ENCODE peak calls at places on chromosomes 16 and 17, in seven cellular contexts. T is tibial nerve, U is uterus, E is WERI-Rb-1, G is A673, L is small intestine, K is lower lobe of right lung. M is an unnamed sample.
A peak's percentile ranks its signal among the peaks of the same experiment; 100 is the strongest.

GRCh38 chr17:30821751-30822723 is 2.5 kb downstream of the CRLF3 start:
- DNase-seq in T (no peak), U (no peak), E (no peak), G (no peak), L (no peak), K (no peak), M (no peak)

GRCh38 chr16:83599789-83600462 is 207.9 kb upstream of the HSBP1 start:
- DNase-seq in T (no peak), U (no peak), E (no peak), G (no peak), L (peak; percentile 80), K (no peak), M (no peak)

GRCh38 chr17:39629894-39630293 is 3.1 kb downstream of the PPP1R1B start:
- DNase-seq in T (no peak), U (no peak), E (no peak), G (no peak), L (no peak), K (peak; percentile 63), M (no peak)

GRCh38 chr17:9670596-9670995 is 25.3 kb downstream of the USP43 start:
- DNase-seq in T (no peak), U (no peak), E (no peak), G (no peak), L (no peak), K (no peak), M (no peak)

GRCh38 chr17:37752482-37752881 is 7.6 kb upstream of the HNF1B start:
- DNase-seq in T (no peak), U (no peak), E (no peak), G (no peak), L (no peak), K (no peak), M (no peak)

GRCh38 chr17:66302761-66303626 is 581 bp downstream of the PRKCA start:
- DNase-seq in T (peak; percentile 39), U (peak; percentile 51), E (peak; percentile 65), G (peak; percentile 68), L (peak; percentile 75), K (peak; percentile 67), M (peak; percentile 58)

GRCh38 chr16:2243031-2243528 is 6.8 kb downstream of the DNASE1L2 start:
- DNase-seq in T (no peak), U (no peak), E (no peak), G (no peak), L (no peak), K (no peak), M (no peak)

GRCh38 chr17:49692751-49693150 is 14.9 kb upstream of the SPOP start:
- DNase-seq in T (no peak), U (no peak), E (no peak), G (no peak), L (no peak), K (no peak), M (no peak)

GRCh38 chr16:4911831-4912422 is 25.0 kb downstream of the PPL start:
- DNase-seq in T (no peak), U (no peak), E (no peak), G (no peak), L (peak; percentile 65), K (no peak), M (no peak)

GRCh38 chr17:28953444-28954118 is 2.3 kb upstream of the PHF12 start:
- DNase-seq in T (peak; percentile 60), U (peak; percentile 59), E (peak; percentile 72), G (peak; percentile 65), L (peak; percentile 38), K (no peak), M (no peak)

GRCh38 chr16:2230376-2230775 is 5.9 kb upstream of the DNASE1L2 start:
- DNase-seq in T (no peak), U (no peak), E (no peak), G (no peak), L (no peak), K (peak; percentile 39), M (peak; percentile 66)

GRCh38 chr16:47958726-47959125 is 197.1 kb downstream of the ABCC12 start:
- DNase-seq in T (no peak), U (no peak), E (no peak), G (no peak), L (no peak), K (no peak), M (no peak)

GRCh38 chr17:82544431-82545070 is 25.0 kb downstream of the FOXK2 start:
- DNase-seq in T (no peak), U (peak; percentile 62), E (no peak), G (peak; percentile 40), L (no peak), K (no peak), M (no peak)

GRCh38 chr17:77145635-77146632 is 5.2 kb downstream of the SEC14L1 start:
- DNase-seq in T (peak; percentile 68), U (no peak), E (no peak), G (no peak), L (peak; percentile 46), K (peak; percentile 80), M (no peak)

GRCh38 chr16:47949276-47949675 is 206.5 kb downstream of the ABCC12 start:
- DNase-seq in T (no peak), U (no peak), E (no peak), G (no peak), L (no peak), K (no peak), M (no peak)

GRCh38 chr17:6392609-6393367 is 42.1 kb downstream of the AIPL1 start:
- DNase-seq in T (no peak), U (no peak), E (no peak), G (peak; percentile 46), L (peak; percentile 10), K (no peak), M (no peak)

GRCh38 chr17:16521070-16521727 is 29.2 kb upstream of the LRRC75A start:
- DNase-seq in T (peak; percentile 65), U (peak; percentile 84), E (peak; percentile 71), G (peak; percentile 88), L (peak; percentile 95), K (peak; percentile 63), M (peak; percentile 80)

GRCh38 chr16:72458035-72458434 is 286.1 kb upstream of the PMFBP1 start:
- DNase-seq in T (no peak), U (no peak), E (no peak), G (no peak), L (no peak), K (no peak), M (no peak)

GRCh38 chr17:39867891-39868553 is at the start of gene ZPBP2:
- DNase-seq in T (no peak), U (no peak), E (no peak), G (no peak), L (peak; percentile 46), K (no peak), M (peak; percentile 88)

GRCh38 chr17:68290955-68291835 is at the start of the genes ARSG and SLC16A6:
- DNase-seq in T (no peak), U (no peak), E (peak; percentile 96), G (peak; percentile 76), L (peak; percentile 31), K (peak; percentile 88), M (peak; percentile 66)

GRCh38 chr17:31506517-31506916 is 115.0 kb downstream of the RAB11FIP4 start:
- DNase-seq in T (no peak), U (no peak), E (no peak), G (no peak), L (no peak), K (no peak), M (no peak)

GRCh38 chr16:79370736-79371135 is 229.8 kb downstream of the MAF start:
- DNase-seq in T (no peak), U (no peak), E (no peak), G (no peak), L (no peak), K (no peak), M (no peak)

DNA sequence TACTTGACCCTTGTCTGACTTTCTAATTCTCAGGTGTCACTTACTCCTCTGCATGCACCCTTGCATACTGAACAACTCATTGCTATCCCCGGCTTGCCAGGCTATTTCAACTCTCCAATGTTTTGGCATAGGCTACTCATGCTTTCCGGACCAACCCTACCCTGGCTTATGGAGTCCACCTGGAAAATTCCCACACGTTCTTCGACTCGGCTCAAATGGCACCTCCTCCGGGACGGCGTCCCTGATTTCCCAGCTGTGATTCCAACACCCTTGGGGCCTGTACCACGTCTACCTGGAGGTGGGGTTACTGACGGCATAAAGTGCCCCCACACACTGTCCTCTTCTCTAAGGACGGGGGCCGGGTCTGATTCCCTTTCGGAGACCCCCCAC is 518 bp downstream of the SMYD4 start:
- DNase-seq in T (no peak), U (peak; percentile 33), E (peak; percentile 34), G (no peak), L (peak; percentile 53), K (no peak), M (peak; percentile 25)
- H3K27ac ChIP-seq in T (peak overlapping the region; percentile 95), U (peak overlapping the region; percentile 84), E (peak overlapping the region; percentile 86), G (peak overlapping the region; percentile 78), L (peak overlapping the region; percentile 82), K (peak overlapping the region; percentile 85), M (peak overlapping the region; percentile 88)

DNA sequence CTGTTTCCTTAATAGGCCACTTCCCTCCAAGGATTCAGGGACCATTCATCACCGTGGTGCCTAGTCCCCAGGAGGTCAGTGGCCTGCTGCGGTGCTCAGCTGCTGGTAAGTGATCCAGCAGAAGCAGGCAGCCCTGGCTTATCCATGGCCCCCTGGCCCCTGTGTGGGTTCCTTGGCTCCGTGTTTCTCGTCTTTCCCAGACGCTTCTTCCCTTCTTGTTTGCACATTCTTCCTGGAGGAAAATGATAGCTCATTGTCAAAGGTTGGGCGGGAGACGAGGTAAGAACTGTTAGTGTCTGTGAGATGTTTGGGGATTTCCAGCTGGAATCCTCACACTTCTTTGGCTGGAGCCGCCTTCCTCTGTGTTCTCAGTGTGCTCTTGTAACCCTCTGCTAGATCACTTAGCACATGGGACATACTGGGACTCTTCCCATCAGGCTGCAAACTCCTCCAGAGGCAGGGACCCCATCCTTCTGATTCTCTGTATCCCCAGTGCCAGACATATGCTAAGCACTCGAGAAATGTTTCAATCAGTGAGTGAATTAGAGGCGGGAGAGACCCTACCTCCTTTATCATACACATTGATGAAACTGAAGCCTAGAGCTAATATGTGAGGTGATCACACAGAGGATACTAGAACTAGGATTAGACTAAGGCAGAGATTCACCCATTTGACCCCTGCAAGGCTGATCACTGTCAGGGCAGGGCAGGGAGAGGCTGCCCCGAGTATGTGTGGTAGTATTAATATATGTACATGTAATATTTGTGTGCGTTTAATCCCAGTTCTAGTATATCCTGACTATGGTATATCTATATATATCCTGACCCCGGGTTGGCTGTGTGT is 75.7 kb upstream of the TBX2 start:
- DNase-seq in T (no peak), U (no peak), E (no peak), G (no peak), L (no peak), K (no peak), M (no peak)
- H3K27ac ChIP-seq in T (peak overlapping the region; percentile 89), U (peak overlapping the region; percentile 80), E (no peak overlapping the region), G (no peak overlapping the region), L (no peak overlapping the region), K (peak overlapping the region; percentile 51), M (peak overlapping the region; percentile 62)

DNA sequence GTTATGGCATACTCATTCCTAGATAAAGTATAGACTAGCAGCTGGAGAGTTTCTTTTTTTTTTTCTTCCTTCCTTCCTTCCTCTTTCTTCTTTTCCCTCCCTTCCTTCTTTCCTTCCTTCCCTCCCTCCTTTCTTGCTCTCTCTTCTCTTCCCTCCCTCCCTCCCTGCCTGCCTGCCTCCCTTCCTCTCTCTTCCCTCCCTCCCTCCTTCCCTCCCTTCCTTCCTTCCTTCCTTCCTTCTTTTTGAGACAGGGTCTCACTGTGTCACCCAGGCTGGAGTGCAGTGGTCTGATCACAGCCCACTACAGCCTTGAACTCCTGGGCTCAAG is 7.0 kb upstream of the SNTB2 start:
- DNase-seq in T (no peak), U (no peak), E (no peak), G (no peak), L (no peak), K (no peak), M (no peak)
- H3K27ac ChIP-seq in T (peak overlapping the region; percentile 82), U (peak overlapping the region; percentile 78), E (no peak overlapping the region), G (peak overlapping the region; percentile 80), L (no peak overlapping the region), K (peak overlapping the region; percentile 4), M (peak overlapping the region; percentile 63)

GRCh38 chr17:57859601-57860413 is 10.0 kb upstream of the MRPS23 start:
- DNase-seq in T (no peak), U (peak; percentile 11), E (peak; percentile 25), G (no peak), L (no peak), K (no peak), M (no peak)
- H3K27ac ChIP-seq in T (peak overlapping the region; percentile 86), U (no peak overlapping the region), E (peak overlapping the region; percentile 29), G (no peak overlapping the region), L (no peak overlapping the region), K (no peak overlapping the region), M (no peak overlapping the region)

M was measured in upper lobe of left lung.